ENCODE peak calls at places on chromosomes 7 and 10, in ten cellular contexts. F is endothelial cell, W is tibial artery, U is heart right ventricle, R is endodermal cell, S is fibroblast of the aortic adventitia, D is heart left ventricle, A is B cell, T is cardiac fibroblast, B is stomach. H is an unnamed sample.

GRCh38 chr7:73907554-73908122 is 46.7 kb downstream of the TMEM270 start:
- DNase-seq in R (no peak), S (no peak), B (no peak), U (no peak), A (no peak), W (no peak), T (no peak), D (no peak), F (no peak), H (peak)

GRCh38 chr10:58385784-58386112 is 538 bp downstream of the TFAM start:
- DNase-seq in D (no peak), W (peak), R (peak), T (peak), U (peak), F (peak), A (no peak), B (peak), S (peak), H (no peak)

GRCh38 chr10:48885376-48885775 is 54.3 kb downstream of the LRRC18 start:
- DNase-seq in B (no peak), R (peak), F (peak), A (no peak), W (no peak), S (peak), U (no peak), D (no peak), T (peak), H (no peak)

GRCh38 chr7:123616244-123616643 is 14.6 kb downstream of the ASB15 start:
- DNase-seq in S (peak), W (no peak), T (no peak), U (no peak), A (no peak), B (no peak), F (no peak), D (no peak), R (no peak), H (no peak)

GRCh38 chr10:26448292-26448691 is 10.2 kb downstream of the APBB1IP start:
- DNase-seq in R (no peak), T (no peak), B (no peak), W (no peak), F (no peak), A (no peak), S (no peak), U (no peak), D (no peak), H (no peak)

GRCh38 chr10:34768261-34768971 is 46.7 kb downstream of the PARD3 start:
- DNase-seq in F (no peak), W (peak), A (no peak), R (peak), T (peak), D (peak), B (peak), S (peak), U (peak), H (no peak)

GRCh38 chr7:36906448-36906847 is 182.2 kb upstream of the AOAH start:
- DNase-seq in R (no peak), D (no peak), T (no peak), W (no peak), S (no peak), B (no peak), F (no peak), U (no peak), A (no peak), H (no peak)

GRCh38 chr7:32335107-32335506 is 155.1 kb downstream of the LSM5 start:
- DNase-seq in T (peak), W (no peak), U (no peak), F (no peak), S (no peak), A (no peak), R (no peak), B (no peak), D (no peak), H (no peak)

GRCh38 chr10:62545667-62546066 is 171.5 kb downstream of the ZNF365 start:
- DNase-seq in R (no peak), F (no peak), S (peak), B (no peak), A (no peak), D (no peak), W (peak), U (no peak), T (peak), H (no peak)

GRCh38 chr10:49571419-49571818 is 32.5 kb upstream of the ERCC6 start:
- DNase-seq in A (no peak), D (no peak), S (peak), T (no peak), F (no peak), B (no peak), W (no peak), U (no peak), R (no peak), H (no peak)

GRCh38 chr10:65348637-65349036 is 1577.2 kb upstream of the LRRTM3 start:
- DNase-seq in U (no peak), F (no peak), A (no peak), W (no peak), T (no peak), D (no peak), S (no peak), B (no peak), R (peak), H (no peak)

GRCh38 chr10:121753726-121754476 is 155.7 kb upstream of the FGFR2 start:
- DNase-seq in B (no peak), A (no peak), R (no peak), S (peak), U (no peak), W (no peak), F (no peak), D (no peak), T (peak), H (no peak)

GRCh38 chr7:103985565-103986126 is 3.8 kb downstream of the RELN start:
- DNase-seq in W (no peak), R (no peak), F (no peak), D (no peak), A (no peak), B (no peak), S (no peak), T (no peak), U (no peak), H (no peak)

GRCh38 chr7:128404143-128404681 is 5.6 kb downstream of the IMPDH1 start:
- DNase-seq in R (no peak), B (peak), T (no peak), S (no peak), A (no peak), F (no peak), W (no peak), U (no peak), D (no peak), H (no peak)

DNA sequence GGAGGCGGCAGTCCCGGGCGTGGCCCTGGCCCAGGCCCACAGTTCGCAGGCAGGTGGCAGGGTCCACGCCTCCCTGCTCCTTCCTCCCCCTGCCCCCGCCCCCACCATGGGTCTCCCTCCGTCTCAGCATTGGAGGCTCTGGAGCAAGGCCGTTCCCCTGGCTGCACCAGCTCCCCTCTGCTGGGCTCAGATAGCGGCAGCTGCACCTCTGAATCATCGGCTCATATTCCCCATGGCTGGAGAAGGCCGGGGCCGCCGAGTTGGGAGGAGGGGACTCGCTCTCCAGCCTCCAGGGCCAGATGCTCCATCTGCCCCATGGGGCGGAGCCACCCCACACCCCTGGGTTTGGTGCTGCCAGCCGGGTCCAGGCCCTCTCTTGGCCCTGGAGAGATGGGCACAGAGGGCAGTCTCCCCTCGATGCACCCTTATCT is 145.0 kb downstream of the ELFN1 start:
- DNase-seq in F (no peak), R (no peak), W (no peak), D (no peak), B (no peak), T (no peak), A (no peak), S (no peak), U (no peak), H (no peak)
- TF ChIP-seq CTCF in F (no peak), R (no peak), W (no peak), D (no peak), B (no peak), T (no peak), A (no peak), S (no peak), U (no peak), H (no peak)

DNA sequence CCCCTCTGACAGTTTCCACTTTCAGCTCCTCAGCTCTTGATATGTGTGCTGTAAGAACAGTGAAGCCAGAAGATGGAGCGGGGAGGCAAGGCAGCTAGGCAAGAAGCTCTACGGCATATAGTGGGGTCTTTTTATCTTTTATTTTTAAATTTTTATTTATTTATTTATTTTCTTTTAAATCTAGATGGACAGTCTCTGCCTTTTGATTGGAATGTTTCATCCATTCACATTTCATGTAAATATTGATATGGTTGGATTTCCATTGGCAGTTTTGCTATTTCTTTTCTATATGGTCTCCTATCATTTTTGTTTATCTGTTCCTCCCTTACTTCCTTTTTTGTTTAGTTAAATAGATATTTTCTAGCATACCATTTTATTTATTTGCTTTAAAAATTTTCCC is 183.7 kb downstream of the TMEM178B start:
- DNase-seq in S (no peak), B (no peak), T (no peak), R (no peak), A (no peak), U (no peak), F (no peak), W (no peak), D (no peak), H (no peak)
- TF ChIP-seq CTCF in S (no peak), B (no peak), T (no peak), R (no peak), A (no peak), U (no peak), F (no peak), W (no peak), D (no peak), H (no peak)

GRCh38 chr10:102676916-102677315 is 32.6 kb downstream of the TRIM8 start:
- DNase-seq in W (no peak), S (no peak), T (no peak), U (no peak), A (no peak), F (no peak), R (no peak), D (no peak), B (no peak), H (no peak)

GRCh38 chr10:102675887-102676616 is 31.8 kb downstream of the TRIM8 start:
- DNase-seq in B (no peak), R (no peak), T (peak), A (peak), W (no peak), S (peak), F (no peak), D (no peak), U (no peak), H (no peak)

GRCh38 chr10:102674566-102674965 is 30.3 kb downstream of the TRIM8 start:
- DNase-seq in W (no peak), A (no peak), F (no peak), T (no peak), B (no peak), S (no peak), D (no peak), R (no peak), U (no peak), H (no peak)

GRCh38 chr10:102673961-102674511 is 29.8 kb downstream of the TRIM8 start:
- DNase-seq in R (peak), B (peak), F (no peak), D (peak), T (peak), A (peak), U (peak), S (peak), W (peak), H (peak)

GRCh38 chr10:102675151-102675886 is 31.0 kb downstream of the TRIM8 start:
- DNase-seq in R (no peak), A (peak), U (no peak), S (no peak), B (no peak), T (no peak), W (no peak), F (no peak), D (no peak), H (no peak)
- TF ChIP-seq CTCF in R (no peak), A (no peak), U (no peak), S (no peak), B (no peak), T (no peak), W (no peak), F (no peak), D (no peak), H (no peak)

GRCh38 chr7:31029674-31030073 is 22.4 kb upstream of the ADCYAP1R1 start:
- DNase-seq in R (peak), F (no peak), T (no peak), B (no peak), A (no peak), W (no peak), S (no peak), U (no peak), D (no peak), H (no peak)
- TF ChIP-seq CTCF in R (peak), F (no peak), T (no peak), B (no peak), A (no peak), W (no peak), S (no peak), U (no peak), D (no peak), H (no peak)

GRCh38 chr7:90518630-90519029 is 49.2 kb downstream of the PTTG1IP2 start:
- DNase-seq in S (no peak), D (no peak), T (no peak), A (no peak), W (no peak), B (no peak), U (no peak), F (no peak), R (no peak), H (no peak)

GRCh38 chr7:90516257-90516656 is 46.8 kb downstream of the PTTG1IP2 start:
- DNase-seq in D (no peak), S (no peak), U (no peak), T (no peak), B (no peak), A (no peak), W (no peak), F (no peak), R (no peak), H (no peak)

DNA sequence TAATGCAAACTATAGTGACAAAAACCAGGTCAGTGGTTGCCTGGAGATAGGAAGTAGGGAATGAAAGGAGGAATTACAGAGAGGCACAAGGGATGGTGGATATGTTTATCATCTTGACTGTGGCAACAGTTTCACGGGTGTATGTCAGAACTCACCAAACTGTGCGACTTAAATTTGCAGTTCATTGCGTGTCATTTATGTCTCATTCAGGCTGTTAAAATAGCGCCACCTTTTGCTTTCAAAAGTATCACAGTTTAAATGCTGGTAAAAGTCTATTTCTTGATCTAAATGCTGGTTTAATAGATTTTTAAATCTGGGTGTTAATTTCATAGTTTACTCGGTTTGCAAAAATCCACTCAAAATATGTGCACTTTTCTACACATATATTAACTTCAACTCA is 51.0 kb downstream of the PTTG1IP2 start:
- DNase-seq in S (peak), A (no peak), B (no peak), W (no peak), D (no peak), U (no peak), F (no peak), T (peak), R (no peak), H (no peak)
- TF ChIP-seq CTCF in S (peak), A (peak), B (no peak), W (no peak), D (no peak), U (no peak), F (peak), T (peak), R (peak), H (no peak)

GRCh38 chr7:77696643-77697534 is 630 bp downstream of the RSBN1L start:
- DNase-seq in U (peak), R (peak), F (peak), D (peak), W (peak), B (peak), A (peak), T (peak), S (peak), H (no peak)
- TF ChIP-seq CTCF in U (no peak), R (no peak), F (no peak), D (no peak), W (no peak), B (no peak), A (no peak), T (no peak), S (no peak), H (no peak)

GRCh38 chr10:71438761-71439160 is 42.0 kb downstream of the CDH23 start:
- DNase-seq in W (no peak), U (no peak), R (peak), S (no peak), T (no peak), F (no peak), D (no peak), B (no peak), A (no peak), H (no peak)

GRCh38 chr10:71437537-71438058 is 40.9 kb downstream of the CDH23 start:
- DNase-seq in B (no peak), A (no peak), U (no peak), W (no peak), T (no peak), R (peak), S (peak), F (no peak), D (no peak), H (no peak)

GRCh38 chr10:71442000-71442399 is 45.3 kb downstream of the CDH23 start:
- DNase-seq in B (no peak), W (no peak), F (no peak), R (no peak), U (no peak), D (no peak), A (no peak), T (no peak), S (no peak), H (no peak)

GRCh38 chr10:71440506-71441035 is 43.9 kb downstream of the CDH23 start:
- DNase-seq in D (no peak), A (no peak), T (no peak), R (no peak), U (no peak), S (no peak), F (no peak), W (no peak), B (no peak), H (no peak)

GRCh38 chr10:71439670-71440425 is 43.1 kb downstream of the CDH23 start:
- DNase-seq in A (no peak), W (no peak), B (no peak), D (no peak), T (no peak), U (no peak), F (no peak), S (no peak), R (no peak), H (no peak)
- TF ChIP-seq CTCF in A (no peak), W (no peak), B (no peak), D (no peak), T (no peak), U (no peak), F (no peak), S (no peak), R (no peak), H (no peak)